ENCODE peak calls at places on chromosomes 3 and 15, in ten cellular contexts. V, M, A, E, K, O, T, G, W and L are unnamed samples.

GRCh38 chr15:79942656-79943481 is 28.1 kb downstream of the BCL2A1 start:
- DNase-seq in V (no peak), M (peak), A (no peak), E (no peak), K (no peak), O (no peak), T (peak), G (no peak), W (no peak), L (no peak)

GRCh38 chr15:53675832-53676231 is 83.6 kb downstream of the WDR72 start:
- DNase-seq in V (no peak), M (no peak), A (no peak), E (no peak), K (no peak), O (no peak), T (no peak), G (no peak), W (no peak), L (no peak)

GRCh38 chr15:87591521-87591920 is 665.0 kb downstream of the NTRK3 start:
- DNase-seq in V (no peak), M (no peak), A (no peak), E (no peak), K (no peak), O (no peak), T (no peak), G (no peak), W (no peak), L (no peak)

GRCh38 chr3:134808835-134809234 is 13.8 kb downstream of the EPHB1 start:
- DNase-seq in V (no peak), M (no peak), A (no peak), E (no peak), K (no peak), O (no peak), T (no peak), G (no peak), W (no peak), L (no peak)

GRCh38 chr3:61650276-61650675 is 88.9 kb downstream of the PTPRG start:
- DNase-seq in V (no peak), M (peak), A (peak), E (peak), K (no peak), O (no peak), T (peak), G (no peak), W (no peak), L (no peak)

GRCh38 chr3:169410430-169410829 is 253.1 kb downstream of the MECOM start:
- DNase-seq in V (no peak), M (no peak), A (no peak), E (no peak), K (no peak), O (no peak), T (no peak), G (no peak), W (no peak), L (no peak)

GRCh38 chr3:167318306-167318705 is 61.8 kb downstream of the ZBBX start:
- DNase-seq in V (no peak), M (peak), A (no peak), E (no peak), K (no peak), O (no peak), T (no peak), G (no peak), W (no peak), L (no peak)

GRCh38 chr3:159941043-159941994 is 47.3 kb upstream of the IL12A start:
- DNase-seq in V (no peak), M (peak), A (no peak), E (no peak), K (no peak), O (no peak), T (peak), G (no peak), W (no peak), L (no peak)

GRCh38 chr15:74134387-74135027 is 4.1 kb downstream of the ISLR2 start:
- DNase-seq in V (peak), M (no peak), A (peak), E (no peak), K (no peak), O (no peak), T (peak), G (no peak), W (no peak), L (no peak)

GRCh38 chr3:4828279-4829030 is 150.8 kb upstream of the BHLHE40 start:
- DNase-seq in V (no peak), M (no peak), A (peak), E (no peak), K (no peak), O (no peak), T (peak), G (no peak), W (no peak), L (no peak)

GRCh38 chr15:38895326-38896282 is 331.0 kb upstream of the RASGRP1 start:
- DNase-seq in V (no peak), M (peak), A (peak), E (no peak), K (no peak), O (no peak), T (peak), G (no peak), W (no peak), L (no peak)

GRCh38 chr3:41464401-41464800 is 265.1 kb downstream of the CTNNB1 start:
- DNase-seq in V (no peak), M (peak), A (peak), E (no peak), K (no peak), O (no peak), T (peak), G (no peak), W (no peak), L (no peak)

GRCh38 chr15:53759333-53759975 is at the start of gene WDR72:
- DNase-seq in V (peak), M (no peak), A (peak), E (no peak), K (no peak), O (no peak), T (no peak), G (no peak), W (no peak), L (no peak)

GRCh38 chr15:37253877-37254276 is 153.5 kb upstream of the MEIS2 start:
- DNase-seq in V (no peak), M (no peak), A (peak), E (no peak), K (no peak), O (no peak), T (peak), G (no peak), W (no peak), L (no peak)

GRCh38 chr15:38049876-38050275 is 115.4 kb downstream of the TMCO5A start:
- DNase-seq in V (no peak), M (peak), A (no peak), E (no peak), K (no peak), O (no peak), T (no peak), G (no peak), W (no peak), L (no peak)

GRCh38 chr3:128253150-128253549 is 99.9 kb downstream of the EEFSEC start:
- DNase-seq in V (no peak), M (no peak), A (no peak), E (no peak), K (no peak), O (no peak), T (no peak), G (no peak), W (no peak), L (no peak)

GRCh38 chr3:38842266-38842965 is 26.4 kb upstream of the SCN10A start:
- DNase-seq in V (no peak), M (no peak), A (no peak), E (no peak), K (no peak), O (no peak), T (no peak), G (no peak), W (no peak), L (no peak)

GRCh38 chr15:76844096-76844495 is 61.0 kb downstream of the SCAPER start:
- DNase-seq in V (no peak), M (no peak), A (peak), E (no peak), K (no peak), O (no peak), T (no peak), G (no peak), W (no peak), L (no peak)

GRCh38 chr15:37783290-37783689 is 151.2 kb upstream of the TMCO5A start:
- DNase-seq in V (no peak), M (no peak), A (peak), E (no peak), K (no peak), O (no peak), T (no peak), G (no peak), W (no peak), L (no peak)

GRCh38 chr3:21020681-21021080 is 730.3 kb downstream of the ZNF385D start:
- DNase-seq in V (no peak), M (peak), A (no peak), E (no peak), K (no peak), O (no peak), T (no peak), G (no peak), W (no peak), L (no peak)

GRCh38 chr3:153970047-153970446 is 151.1 kb upstream of the ARHGEF26 start:
- DNase-seq in V (no peak), M (peak), A (no peak), E (no peak), K (no peak), O (no peak), T (no peak), G (no peak), W (no peak), L (no peak)

GRCh38 chr3:26084629-26085028 is 294.7 kb downstream of the OXSM start:
- DNase-seq in V (no peak), M (no peak), A (no peak), E (no peak), K (no peak), O (no peak), T (no peak), G (no peak), W (no peak), L (no peak)

GRCh38 chr3:158703566-158703965 is 28.7 kb downstream of the RARRES1 start:
- DNase-seq in V (no peak), M (no peak), A (no peak), E (no peak), K (no peak), O (no peak), T (no peak), G (no peak), W (no peak), L (no peak)

GRCh38 chr15:82021992-82022391 is 23.8 kb downstream of the MEX3B start:
- DNase-seq in V (no peak), M (no peak), A (peak), E (peak), K (no peak), O (no peak), T (no peak), G (no peak), W (no peak), L (no peak)

GRCh38 chr3:12679468-12679867 is 15.6 kb upstream of the RAF1 start:
- DNase-seq in V (no peak), M (peak), A (no peak), E (no peak), K (no peak), O (no peak), T (peak), G (no peak), W (no peak), L (no peak)

GRCh38 chr3:24096695-24097290 is 151.7 kb downstream of the NR1D2 start:
- DNase-seq in V (no peak), M (no peak), A (no peak), E (no peak), K (no peak), O (no peak), T (no peak), G (no peak), W (no peak), L (no peak)

GRCh38 chr3:87200059-87200458 is 27.1 kb upstream of the CHMP2B start:
- DNase-seq in V (no peak), M (no peak), A (no peak), E (no peak), K (no peak), O (no peak), T (no peak), G (no peak), W (no peak), L (no peak)

GRCh38 chr15:90101130-90101968 is 919 bp downstream of the IDH2 start:
- DNase-seq in V (peak), M (no peak), A (peak), E (peak), K (no peak), O (no peak), T (no peak), G (no peak), W (no peak), L (no peak)

GRCh38 chr15:79168922-79169322 is 78.3 kb upstream of the RASGRF1 start:
- DNase-seq in V (no peak), M (peak), A (peak), E (peak), K (no peak), O (no peak), T (no peak), G (peak), W (no peak), L (no peak)

GRCh38 chr3:71026634-71027578 is 556.6 kb downstream of the FOXP1 start:
- DNase-seq in V (no peak), M (peak), A (peak), E (no peak), K (no peak), O (no peak), T (no peak), G (no peak), W (no peak), L (no peak)

GRCh38 chr3:23402728-23403505 is 199.8 kb downstream of the UBE2E2 start:
- DNase-seq in V (no peak), M (peak), A (peak), E (no peak), K (no peak), O (no peak), T (no peak), G (no peak), W (no peak), L (no peak)

GRCh38 chr3:140251678-140252077 is 316.7 kb downstream of the CLSTN2 start:
- DNase-seq in V (no peak), M (no peak), A (no peak), E (no peak), K (no peak), O (no peak), T (no peak), G (no peak), W (no peak), L (no peak)

GRCh38 chr3:171749128-171749527 is 61.2 kb downstream of the PLD1 start:
- DNase-seq in V (no peak), M (no peak), A (no peak), E (no peak), K (no peak), O (no peak), T (no peak), G (no peak), W (no peak), L (no peak)

GRCh38 chr3:192935441-192935840 is 17.8 kb upstream of the MB21D2 start:
- DNase-seq in V (no peak), M (no peak), A (no peak), E (no peak), K (no peak), O (no peak), T (peak), G (no peak), W (no peak), L (no peak)

GRCh38 chr15:70956196-70956595 is 63.6 kb downstream of the LRRC49 start:
- DNase-seq in V (no peak), M (no peak), A (no peak), E (no peak), K (no peak), O (no peak), T (peak), G (no peak), W (no peak), L (no peak)

GRCh38 chr3:112628038-112628437 is 12.9 kb downstream of the CCDC80 start:
- DNase-seq in V (no peak), M (no peak), A (no peak), E (no peak), K (no peak), O (no peak), T (no peak), G (no peak), W (no peak), L (no peak)

GRCh38 chr15:101597360-101597928 is 54.7 kb downstream of the TM2D3 start:
- DNase-seq in V (no peak), M (no peak), A (no peak), E (no peak), K (no peak), O (no peak), T (no peak), G (no peak), W (no peak), L (no peak)